ENCODE peak calls at places on chromosomes 5 and 9, in ten cellular contexts. One of them, this sample, is unnamed.

GRCh38 chr9:17059465-17059864 is 75.4 kb upstream of the CNTLN start:
- DNase-seq in adrenal gland: no peak
- DNase-seq in Peyer's patch: no peak
- DNase-seq in HCT116: no peak
- DNase-seq in kidney epithelial cell: no peak
- DNase-seq in kidney: no peak
- DNase-seq in heart left ventricle: no peak
- DNase-seq in NB4: no peak
- DNase-seq in astrocyte of the spinal cord: no peak
- DNase-seq in cardiac muscle cell: no peak
- DNase-seq in this sample: no peak

GRCh38 chr5:172549708-172550095 is 91.4 kb upstream of the NEURL1B start:
- DNase-seq in cardiac muscle cell: no peak
- DNase-seq in Peyer's patch: no peak
- DNase-seq in heart left ventricle: no peak
- DNase-seq in HCT116: no peak
- DNase-seq in NB4: peak
- DNase-seq in astrocyte of the spinal cord: no peak
- DNase-seq in adrenal gland: no peak
- DNase-seq in kidney epithelial cell: no peak
- DNase-seq in kidney: no peak
- DNase-seq in this sample: no peak

GRCh38 chr5:74143724-74144330 is 496.7 kb downstream of the ENC1 start:
- DNase-seq in kidney epithelial cell: no peak
- DNase-seq in heart left ventricle: peak
- DNase-seq in HCT116: no peak
- DNase-seq in Peyer's patch: no peak
- DNase-seq in cardiac muscle cell: no peak
- DNase-seq in NB4: no peak
- DNase-seq in adrenal gland: no peak
- DNase-seq in kidney: no peak
- DNase-seq in astrocyte of the spinal cord: no peak
- DNase-seq in this sample: no peak

GRCh38 chr5:74201334-74202081 is 439.0 kb downstream of the ENC1 start:
- DNase-seq in kidney epithelial cell: peak
- DNase-seq in HCT116: no peak
- DNase-seq in cardiac muscle cell: peak
- DNase-seq in NB4: peak
- DNase-seq in kidney: no peak
- DNase-seq in heart left ventricle: peak
- DNase-seq in Peyer's patch: peak
- DNase-seq in adrenal gland: peak
- DNase-seq in astrocyte of the spinal cord: peak
- DNase-seq in this sample: peak

GRCh38 chr5:5306696-5307095 is 115.8 kb upstream of the ICE1 start:
- DNase-seq in NB4: no peak
- DNase-seq in kidney: no peak
- DNase-seq in Peyer's patch: no peak
- DNase-seq in HCT116: no peak
- DNase-seq in heart left ventricle: no peak
- DNase-seq in kidney epithelial cell: no peak
- DNase-seq in cardiac muscle cell: peak
- DNase-seq in adrenal gland: no peak
- DNase-seq in astrocyte of the spinal cord: peak
- DNase-seq in this sample: no peak

GRCh38 chr5:38265546-38266179 is 7.3 kb downstream of the EGFLAM start:
- DNase-seq in astrocyte of the spinal cord: peak
- DNase-seq in cardiac muscle cell: peak
- DNase-seq in adrenal gland: peak
- DNase-seq in HCT116: peak
- DNase-seq in heart left ventricle: peak
- DNase-seq in NB4: peak
- DNase-seq in kidney: no peak
- DNase-seq in kidney epithelial cell: peak
- DNase-seq in Peyer's patch: peak
- DNase-seq in this sample: peak

GRCh38 chr5:132098151-132098594 is 24.6 kb downstream of the CSF2 start:
- DNase-seq in NB4: no peak
- DNase-seq in HCT116: no peak
- DNase-seq in kidney epithelial cell: no peak
- DNase-seq in astrocyte of the spinal cord: no peak
- DNase-seq in cardiac muscle cell: peak
- DNase-seq in heart left ventricle: no peak
- DNase-seq in Peyer's patch: no peak
- DNase-seq in kidney: no peak
- DNase-seq in adrenal gland: no peak
- DNase-seq in this sample: peak

GRCh38 chr5:152883061-152883460 is 478.0 kb upstream of the NMUR2 start:
- DNase-seq in NB4: no peak
- DNase-seq in Peyer's patch: no peak
- DNase-seq in adrenal gland: no peak
- DNase-seq in kidney: no peak
- DNase-seq in heart left ventricle: no peak
- DNase-seq in kidney epithelial cell: no peak
- DNase-seq in HCT116: no peak
- DNase-seq in astrocyte of the spinal cord: no peak
- DNase-seq in cardiac muscle cell: no peak
- DNase-seq in this sample: no peak

GRCh38 chr5:71778678-71779276 is 59.7 kb downstream of the CARTPT start:
- DNase-seq in kidney epithelial cell: no peak
- DNase-seq in HCT116: peak
- DNase-seq in cardiac muscle cell: peak
- DNase-seq in NB4: peak
- DNase-seq in adrenal gland: no peak
- DNase-seq in Peyer's patch: no peak
- DNase-seq in heart left ventricle: no peak
- DNase-seq in kidney: no peak
- DNase-seq in astrocyte of the spinal cord: peak
- DNase-seq in this sample: peak

GRCh38 chr5:36156619-36157018 is 4.7 kb downstream of the SKP2 start:
- DNase-seq in heart left ventricle: no peak
- DNase-seq in Peyer's patch: no peak
- DNase-seq in NB4: no peak
- DNase-seq in kidney epithelial cell: no peak
- DNase-seq in astrocyte of the spinal cord: peak
- DNase-seq in cardiac muscle cell: peak
- DNase-seq in adrenal gland: no peak
- DNase-seq in HCT116: no peak
- DNase-seq in kidney: no peak
- DNase-seq in this sample: no peak

GRCh38 chr5:35790462-35790822 is 66.2 kb upstream of the IL7R start:
- DNase-seq in heart left ventricle: no peak
- DNase-seq in NB4: no peak
- DNase-seq in cardiac muscle cell: no peak
- DNase-seq in kidney: no peak
- DNase-seq in kidney epithelial cell: no peak
- DNase-seq in Peyer's patch: no peak
- DNase-seq in astrocyte of the spinal cord: no peak
- DNase-seq in adrenal gland: no peak
- DNase-seq in HCT116: no peak
- DNase-seq in this sample: no peak

GRCh38 chr5:17186271-17186670 is 31.2 kb upstream of the BASP1 start:
- DNase-seq in HCT116: no peak
- DNase-seq in adrenal gland: no peak
- DNase-seq in kidney: no peak
- DNase-seq in cardiac muscle cell: no peak
- DNase-seq in NB4: no peak
- DNase-seq in astrocyte of the spinal cord: no peak
- DNase-seq in kidney epithelial cell: no peak
- DNase-seq in Peyer's patch: no peak
- DNase-seq in heart left ventricle: no peak
- DNase-seq in this sample: no peak

GRCh38 chr5:17184596-17184995 is 32.8 kb upstream of the BASP1 start:
- DNase-seq in adrenal gland: no peak
- DNase-seq in cardiac muscle cell: peak
- DNase-seq in kidney epithelial cell: no peak
- DNase-seq in kidney: no peak
- DNase-seq in HCT116: no peak
- DNase-seq in NB4: no peak
- DNase-seq in Peyer's patch: no peak
- DNase-seq in heart left ventricle: no peak
- DNase-seq in astrocyte of the spinal cord: peak
- DNase-seq in this sample: no peak

GRCh38 chr5:17185349-17185748 is 32.1 kb upstream of the BASP1 start:
- DNase-seq in Peyer's patch: no peak
- DNase-seq in kidney: no peak
- DNase-seq in cardiac muscle cell: no peak
- DNase-seq in kidney epithelial cell: no peak
- DNase-seq in astrocyte of the spinal cord: no peak
- DNase-seq in NB4: no peak
- DNase-seq in HCT116: no peak
- DNase-seq in adrenal gland: no peak
- DNase-seq in heart left ventricle: no peak
- DNase-seq in this sample: no peak

GRCh38 chr5:17187401-17187800 is 30.0 kb upstream of the BASP1 start:
- DNase-seq in adrenal gland: no peak
- DNase-seq in Peyer's patch: no peak
- DNase-seq in kidney: no peak
- DNase-seq in NB4: no peak
- DNase-seq in cardiac muscle cell: no peak
- DNase-seq in kidney epithelial cell: no peak
- DNase-seq in astrocyte of the spinal cord: peak
- DNase-seq in HCT116: no peak
- DNase-seq in heart left ventricle: no peak
- DNase-seq in this sample: no peak

DNA sequence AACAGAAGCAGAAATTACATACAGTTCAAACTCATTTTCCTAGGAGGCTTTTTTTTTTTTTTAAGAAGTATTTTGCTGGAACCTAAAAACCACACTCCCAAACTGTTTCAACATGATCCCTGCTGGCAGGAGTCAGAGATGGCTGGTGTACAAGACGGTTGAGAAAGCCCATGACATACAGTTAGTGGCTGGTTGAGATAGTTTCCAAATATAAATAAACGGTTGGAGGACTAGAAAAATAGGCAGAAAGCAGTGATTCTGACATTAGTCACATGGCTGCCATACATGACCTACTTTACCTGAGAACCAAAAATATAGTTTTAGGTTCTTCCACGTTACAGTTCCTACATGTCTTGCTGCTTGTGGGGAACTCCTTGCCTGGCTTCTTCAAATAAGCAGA is 31.7 kb upstream of the BASP1 start:
- DNase-seq in astrocyte of the spinal cord: peak
- DNase-seq in NB4: peak
- DNase-seq in kidney epithelial cell: no peak
- DNase-seq in Peyer's patch: peak
- DNase-seq in adrenal gland: no peak
- DNase-seq in heart left ventricle: peak
- DNase-seq in cardiac muscle cell: peak
- DNase-seq in HCT116: no peak
- DNase-seq in kidney: no peak
- DNase-seq in this sample: no peak
- TF ChIP-seq CTCF in astrocyte of the spinal cord: peak
- TF ChIP-seq CTCF in NB4: no peak
- TF ChIP-seq CTCF in kidney epithelial cell: no peak
- TF ChIP-seq CTCF in Peyer's patch: no peak
- TF ChIP-seq CTCF in adrenal gland: no peak
- TF ChIP-seq CTCF in heart left ventricle: no peak
- TF ChIP-seq CTCF in cardiac muscle cell: peak
- TF ChIP-seq CTCF in HCT116: no peak
- TF ChIP-seq CTCF in kidney: no peak
- TF ChIP-seq CTCF in this sample: no peak

GRCh38 chr5:176810084-176810597 is at the start of gene UNC5A:
- DNase-seq in kidney: no peak
- DNase-seq in HCT116: peak
- DNase-seq in heart left ventricle: no peak
- DNase-seq in astrocyte of the spinal cord: peak
- DNase-seq in adrenal gland: no peak
- DNase-seq in cardiac muscle cell: peak
- DNase-seq in Peyer's patch: no peak
- DNase-seq in kidney epithelial cell: no peak
- DNase-seq in NB4: peak
- DNase-seq in this sample: peak
- H3K4me3 ChIP-seq in kidney: no peak
- H3K4me3 ChIP-seq in HCT116: peak
- H3K4me3 ChIP-seq in heart left ventricle: peak
- H3K4me3 ChIP-seq in astrocyte of the spinal cord: no peak
- H3K4me3 ChIP-seq in adrenal gland: peak
- H3K4me3 ChIP-seq in cardiac muscle cell: peak
- H3K4me3 ChIP-seq in Peyer's patch: peak
- H3K4me3 ChIP-seq in kidney epithelial cell: peak
- H3K4me3 ChIP-seq in NB4: no peak
- H3K4me3 ChIP-seq in this sample: no peak

GRCh38 chr9:37653385-37653784 is 2.6 kb downstream of the FRMPD1 start:
- DNase-seq in cardiac muscle cell: no peak
- DNase-seq in Peyer's patch: no peak
- DNase-seq in astrocyte of the spinal cord: no peak
- DNase-seq in NB4: no peak
- DNase-seq in HCT116: no peak
- DNase-seq in heart left ventricle: no peak
- DNase-seq in kidney: no peak
- DNase-seq in kidney epithelial cell: no peak
- DNase-seq in adrenal gland: no peak
- DNase-seq in this sample: no peak
- TF ChIP-seq CTCF in cardiac muscle cell: no peak
- TF ChIP-seq CTCF in Peyer's patch: no peak
- TF ChIP-seq CTCF in astrocyte of the spinal cord: no peak
- TF ChIP-seq CTCF in NB4: no peak
- TF ChIP-seq CTCF in HCT116: no peak
- TF ChIP-seq CTCF in heart left ventricle: no peak
- TF ChIP-seq CTCF in kidney: no peak
- TF ChIP-seq CTCF in kidney epithelial cell: no peak
- TF ChIP-seq CTCF in adrenal gland: no peak
- TF ChIP-seq CTCF in this sample: no peak

GRCh38 chr5:80964919-80965318 is 4.8 kb downstream of the RASGRF2 start:
- DNase-seq in NB4: no peak
- DNase-seq in cardiac muscle cell: no peak
- DNase-seq in heart left ventricle: no peak
- DNase-seq in adrenal gland: no peak
- DNase-seq in Peyer's patch: no peak
- DNase-seq in kidney epithelial cell: no peak
- DNase-seq in kidney: no peak
- DNase-seq in astrocyte of the spinal cord: peak
- DNase-seq in HCT116: no peak
- DNase-seq in this sample: no peak

GRCh38 chr5:80963966-80964481 is 3.9 kb downstream of the RASGRF2 start:
- DNase-seq in NB4: no peak
- DNase-seq in heart left ventricle: no peak
- DNase-seq in HCT116: no peak
- DNase-seq in kidney epithelial cell: no peak
- DNase-seq in adrenal gland: no peak
- DNase-seq in kidney: no peak
- DNase-seq in cardiac muscle cell: no peak
- DNase-seq in Peyer's patch: no peak
- DNase-seq in astrocyte of the spinal cord: peak
- DNase-seq in this sample: no peak

GRCh38 chr5:80962630-80963520 is 2.7 kb downstream of the RASGRF2 start:
- DNase-seq in astrocyte of the spinal cord: no peak
- DNase-seq in heart left ventricle: no peak
- DNase-seq in cardiac muscle cell: no peak
- DNase-seq in Peyer's patch: no peak
- DNase-seq in NB4: no peak
- DNase-seq in kidney epithelial cell: no peak
- DNase-seq in HCT116: no peak
- DNase-seq in adrenal gland: no peak
- DNase-seq in kidney: no peak
- DNase-seq in this sample: no peak

GRCh38 chr5:80963521-80963895 is 3.3 kb downstream of the RASGRF2 start:
- DNase-seq in Peyer's patch: no peak
- DNase-seq in HCT116: no peak
- DNase-seq in adrenal gland: no peak
- DNase-seq in kidney: no peak
- DNase-seq in kidney epithelial cell: no peak
- DNase-seq in heart left ventricle: no peak
- DNase-seq in cardiac muscle cell: no peak
- DNase-seq in astrocyte of the spinal cord: no peak
- DNase-seq in NB4: no peak
- DNase-seq in this sample: no peak

GRCh38 chr5:80964491-80964890 is 4.3 kb downstream of the RASGRF2 start:
- DNase-seq in adrenal gland: no peak
- DNase-seq in HCT116: no peak
- DNase-seq in Peyer's patch: no peak
- DNase-seq in NB4: no peak
- DNase-seq in kidney: no peak
- DNase-seq in heart left ventricle: no peak
- DNase-seq in kidney epithelial cell: no peak
- DNase-seq in astrocyte of the spinal cord: peak
- DNase-seq in cardiac muscle cell: no peak
- DNase-seq in this sample: no peak
- H3K4me3 ChIP-seq in adrenal gland: no peak
- H3K4me3 ChIP-seq in HCT116: no peak
- H3K4me3 ChIP-seq in Peyer's patch: no peak
- H3K4me3 ChIP-seq in NB4: no peak
- H3K4me3 ChIP-seq in kidney: no peak
- H3K4me3 ChIP-seq in heart left ventricle: no peak
- H3K4me3 ChIP-seq in kidney epithelial cell: no peak
- H3K4me3 ChIP-seq in astrocyte of the spinal cord: no peak
- H3K4me3 ChIP-seq in cardiac muscle cell: no peak
- H3K4me3 ChIP-seq in this sample: no peak